ENCODE peak calls at places on chromosomes 16 and 17, in six cellular contexts. One of them, this sample, is unnamed.
A peak's percentile ranks its signal among the peaks of the same experiment; 100 is the strongest.

GRCh38 chr17:81239714-81240555 is 817 bp downstream of the NDUFAF8 start:
- DNase-seq in activated CD8-positive, alpha-beta T cell treated with anti-CD3 and anti-CD28 coated beads for 36 hours: peak; percentile 74
- DNase-seq in thoracic aorta: no peak
- DNase-seq in DMS153: no peak
- DNase-seq in CD4-positive, CD25-positive, alpha-beta regulatory T cell: peak; percentile 19
- DNase-seq in LoVo: peak; percentile 8
- DNase-seq in this sample: no peak

GRCh38 chr16:11583889-11584565 is 2.7 kb downstream of the LITAF start:
- DNase-seq in activated CD8-positive, alpha-beta T cell treated with anti-CD3 and anti-CD28 coated beads for 36 hours: peak; percentile 39
- DNase-seq in thoracic aorta: no peak
- DNase-seq in DMS153: no peak
- DNase-seq in CD4-positive, CD25-positive, alpha-beta regulatory T cell: no peak
- DNase-seq in LoVo: peak; percentile 36
- DNase-seq in this sample: no peak

GRCh38 chr17:28405632-28406477 is at the start of gene SLC46A1:
- DNase-seq in activated CD8-positive, alpha-beta T cell treated with anti-CD3 and anti-CD28 coated beads for 36 hours: peak; percentile 82
- DNase-seq in thoracic aorta: no peak
- DNase-seq in DMS153: no peak
- DNase-seq in CD4-positive, CD25-positive, alpha-beta regulatory T cell: peak; percentile 16
- DNase-seq in LoVo: peak; percentile 59
- DNase-seq in this sample: peak; percentile 50

GRCh38 chr17:68424861-68425260 is 32.4 kb downstream of the WIPI1 start:
- DNase-seq in activated CD8-positive, alpha-beta T cell treated with anti-CD3 and anti-CD28 coated beads for 36 hours: no peak
- DNase-seq in thoracic aorta: no peak
- DNase-seq in DMS153: peak; percentile 42
- DNase-seq in CD4-positive, CD25-positive, alpha-beta regulatory T cell: no peak
- DNase-seq in LoVo: no peak
- DNase-seq in this sample: no peak

GRCh38 chr16:86577314-86577971 is 906 bp upstream of the FOXL1 start:
- DNase-seq in activated CD8-positive, alpha-beta T cell treated with anti-CD3 and anti-CD28 coated beads for 36 hours: no peak
- DNase-seq in thoracic aorta: no peak
- DNase-seq in DMS153: no peak
- DNase-seq in CD4-positive, CD25-positive, alpha-beta regulatory T cell: no peak
- DNase-seq in LoVo: no peak
- DNase-seq in this sample: no peak

GRCh38 chr16:12703935-12704334 is 99.8 kb downstream of the CPPED1 start:
- DNase-seq in activated CD8-positive, alpha-beta T cell treated with anti-CD3 and anti-CD28 coated beads for 36 hours: no peak
- DNase-seq in thoracic aorta: no peak
- DNase-seq in DMS153: no peak
- DNase-seq in CD4-positive, CD25-positive, alpha-beta regulatory T cell: no peak
- DNase-seq in LoVo: no peak
- DNase-seq in this sample: no peak

GRCh38 chr17:81722184-81723120 is 10.4 kb downstream of the SLC25A10 start:
- DNase-seq in activated CD8-positive, alpha-beta T cell treated with anti-CD3 and anti-CD28 coated beads for 36 hours: no peak
- DNase-seq in thoracic aorta: no peak
- DNase-seq in DMS153: peak; percentile 21
- DNase-seq in CD4-positive, CD25-positive, alpha-beta regulatory T cell: no peak
- DNase-seq in LoVo: peak; percentile 67
- DNase-seq in this sample: no peak

GRCh38 chr16:24729967-24730815 is 740 bp downstream of the TNRC6A start:
- DNase-seq in activated CD8-positive, alpha-beta T cell treated with anti-CD3 and anti-CD28 coated beads for 36 hours: peak; percentile 61
- DNase-seq in thoracic aorta: no peak
- DNase-seq in DMS153: no peak
- DNase-seq in CD4-positive, CD25-positive, alpha-beta regulatory T cell: no peak
- DNase-seq in LoVo: no peak
- DNase-seq in this sample: no peak

GRCh38 chr16:71895679-71896385 is 501 bp downstream of the IST1 start:
- DNase-seq in activated CD8-positive, alpha-beta T cell treated with anti-CD3 and anti-CD28 coated beads for 36 hours: peak; percentile 30
- DNase-seq in thoracic aorta: no peak
- DNase-seq in DMS153: no peak
- DNase-seq in CD4-positive, CD25-positive, alpha-beta regulatory T cell: peak; percentile 39
- DNase-seq in LoVo: no peak
- DNase-seq in this sample: no peak

GRCh38 chr17:45824901-45825492 is 19.7 kb upstream of the SPPL2C start:
- DNase-seq in activated CD8-positive, alpha-beta T cell treated with anti-CD3 and anti-CD28 coated beads for 36 hours: no peak
- DNase-seq in thoracic aorta: no peak
- DNase-seq in DMS153: no peak
- DNase-seq in CD4-positive, CD25-positive, alpha-beta regulatory T cell: no peak
- DNase-seq in LoVo: no peak
- DNase-seq in this sample: no peak

GRCh38 chr16:66476328-66477027 is 49.4 kb downstream of the BEAN1 start:
- DNase-seq in activated CD8-positive, alpha-beta T cell treated with anti-CD3 and anti-CD28 coated beads for 36 hours: peak; percentile 72
- DNase-seq in thoracic aorta: no peak
- DNase-seq in DMS153: no peak
- DNase-seq in CD4-positive, CD25-positive, alpha-beta regulatory T cell: peak; percentile 17
- DNase-seq in LoVo: no peak
- DNase-seq in this sample: no peak

GRCh38 chr17:68057531-68057952 is 22.0 kb downstream of the KPNA2 start:
- DNase-seq in activated CD8-positive, alpha-beta T cell treated with anti-CD3 and anti-CD28 coated beads for 36 hours: peak; percentile 70
- DNase-seq in thoracic aorta: no peak
- DNase-seq in DMS153: no peak
- DNase-seq in CD4-positive, CD25-positive, alpha-beta regulatory T cell: no peak
- DNase-seq in LoVo: no peak
- DNase-seq in this sample: no peak

GRCh38 chr16:10558746-10559641 is 21.4 kb downstream of the EMP2 start:
- DNase-seq in activated CD8-positive, alpha-beta T cell treated with anti-CD3 and anti-CD28 coated beads for 36 hours: no peak
- DNase-seq in thoracic aorta: peak; percentile 68
- DNase-seq in DMS153: no peak
- DNase-seq in CD4-positive, CD25-positive, alpha-beta regulatory T cell: no peak
- DNase-seq in LoVo: peak; percentile 12
- DNase-seq in this sample: no peak

GRCh38 chr17:49696233-49696761 is 11.5 kb downstream of the SLC35B1 start:
- DNase-seq in activated CD8-positive, alpha-beta T cell treated with anti-CD3 and anti-CD28 coated beads for 36 hours: peak; percentile 95
- DNase-seq in thoracic aorta: no peak
- DNase-seq in DMS153: no peak
- DNase-seq in CD4-positive, CD25-positive, alpha-beta regulatory T cell: no peak
- DNase-seq in LoVo: no peak
- DNase-seq in this sample: peak; percentile 57

GRCh38 chr17:44043326-44043725 is 23.1 kb downstream of the LSM12 start:
- DNase-seq in activated CD8-positive, alpha-beta T cell treated with anti-CD3 and anti-CD28 coated beads for 36 hours: no peak
- DNase-seq in thoracic aorta: no peak
- DNase-seq in DMS153: no peak
- DNase-seq in CD4-positive, CD25-positive, alpha-beta regulatory T cell: no peak
- DNase-seq in LoVo: no peak
- DNase-seq in this sample: no peak

GRCh38 chr16:8966781-8967436 is 3.2 kb upstream of the USP7 start:
- DNase-seq in activated CD8-positive, alpha-beta T cell treated with anti-CD3 and anti-CD28 coated beads for 36 hours: no peak
- DNase-seq in thoracic aorta: no peak
- DNase-seq in DMS153: no peak
- DNase-seq in CD4-positive, CD25-positive, alpha-beta regulatory T cell: no peak
- DNase-seq in LoVo: no peak
- DNase-seq in this sample: no peak

GRCh38 chr16:85286066-85286712 is 173.9 kb upstream of the CIBAR2 start:
- DNase-seq in activated CD8-positive, alpha-beta T cell treated with anti-CD3 and anti-CD28 coated beads for 36 hours: no peak
- DNase-seq in thoracic aorta: peak; percentile 54
- DNase-seq in DMS153: no peak
- DNase-seq in CD4-positive, CD25-positive, alpha-beta regulatory T cell: no peak
- DNase-seq in LoVo: no peak
- DNase-seq in this sample: no peak

GRCh38 chr17:73630531-73630930 is 13.7 kb downstream of the SDK2 start:
- DNase-seq in activated CD8-positive, alpha-beta T cell treated with anti-CD3 and anti-CD28 coated beads for 36 hours: no peak
- DNase-seq in thoracic aorta: no peak
- DNase-seq in DMS153: no peak
- DNase-seq in CD4-positive, CD25-positive, alpha-beta regulatory T cell: no peak
- DNase-seq in LoVo: no peak
- DNase-seq in this sample: no peak

This sample was measured in stimulated activated effector memory CD8-positive, alpha-beta T cell treated with anti-CD3 and anti-CD28 coated beads, Interleukin-12 subunit alpha, Interleukin-12 subunit beta, amount 100 ng/mL, for 72 hours.